ENCODE peak calls at places on chromosomes 2 and 18, in eight cellular contexts. S is uterus, O is stomach, H is endothelial cell of umbilical vein, U is suprapubic skin, A is right lobe of liver, B is prostate gland, G is thyroid gland. X is an unnamed sample. For H3K27me3, the result is how much of the 10 kb centered on the place peaks cover.

GRCh38 chr18:64165906-64166305 is 17.0 kb upstream of the LINC00305 start:
- DNase-seq in S (no peak), O (no peak), H (no peak), U (no peak), A (no peak), B (no peak), G (no peak), X (no peak)

GRCh38 chr2:227404575-227404974 is 16.8 kb upstream of the SCYGR1 start:
- DNase-seq in S (no peak), O (no peak), H (no peak), U (no peak), A (no peak), B (no peak), G (no peak), X (no peak)

GRCh38 chr2:223865124-223865523 is 27.7 kb upstream of the AP1S3 start:
- DNase-seq in S (no peak), O (no peak), H (no peak), U (no peak), A (no peak), B (no peak), G (no peak), X (no peak)

GRCh38 chr2:148586528-148587128 is 57.9 kb upstream of the EPC2 start:
- DNase-seq in S (no peak), O (no peak), H (no peak), U (no peak), A (no peak), B (no peak), G (no peak), X (no peak)

GRCh38 chr2:213500881-213501280 is 216.6 kb downstream of the SPAG16 start:
- DNase-seq in S (no peak), O (no peak), H (no peak), U (no peak), A (no peak), B (no peak), G (no peak), X (no peak)

GRCh38 chr2:190636362-190636761 is 12.5 kb upstream of the NAB1 start:
- DNase-seq in S (no peak), O (no peak), H (peak), U (no peak), A (no peak), B (no peak), G (no peak), X (no peak)

GRCh38 chr18:8416212-8417019 is 192.8 kb upstream of the RAB12 start:
- DNase-seq in S (no peak), O (no peak), H (no peak), U (no peak), A (no peak), B (no peak), G (no peak), X (no peak)

GRCh38 chr2:46861916-46862315 is 53.7 kb downstream of the MCFD2 start:
- DNase-seq in S (no peak), O (no peak), H (no peak), U (no peak), A (no peak), B (no peak), G (no peak), X (no peak)

GRCh38 chr2:62685986-62686625 is 19.4 kb upstream of the EHBP1 start:
- DNase-seq in S (no peak), O (no peak), H (no peak), U (no peak), A (no peak), B (no peak), G (no peak), X (no peak)

GRCh38 chr18:7824970-7825369 is 257.9 kb downstream of the PTPRM start:
- DNase-seq in S (no peak), O (no peak), H (peak), U (no peak), A (peak), B (no peak), G (peak), X (no peak)

GRCh38 chr2:98550165-98550564 is 58.1 kb downstream of the COA5 start:
- DNase-seq in S (no peak), O (no peak), H (no peak), U (no peak), A (no peak), B (no peak), G (no peak), X (no peak)

GRCh38 chr18:79573921-79574491 is 105.6 kb upstream of the CTDP1 start:
- DNase-seq in S (peak), O (no peak), H (no peak), U (peak), A (peak), B (no peak), G (no peak), X (no peak)

GRCh38 chr2:64440831-64441230 is 13.1 kb upstream of the LGALSL start:
- DNase-seq in S (no peak), O (no peak), H (no peak), U (no peak), A (no peak), B (no peak), G (no peak), X (no peak)

GRCh38 chr2:159227467-159227866 is 59.0 kb downstream of the WDSUB1 start:
- DNase-seq in S (no peak), O (no peak), H (no peak), U (no peak), A (no peak), B (no peak), G (no peak), X (no peak)

GRCh38 chr2:17762457-17762856 is 8.5 kb downstream of the GEN1 start:
- DNase-seq in S (no peak), O (no peak), H (no peak), U (no peak), A (no peak), B (no peak), G (no peak), X (no peak)

GRCh38 chr2:206031950-206032567 is 53.9 kb downstream of the INO80D start:
- DNase-seq in S (no peak), O (no peak), H (no peak), U (no peak), A (peak), B (no peak), G (no peak), X (no peak)

GRCh38 chr2:147076634-147077033 is 768.2 kb upstream of the ACVR2A start:
- DNase-seq in S (no peak), O (no peak), H (no peak), U (no peak), A (no peak), B (no peak), G (no peak), X (no peak)

GRCh38 chr2:24231461-24231881 is 56.6 kb downstream of the FAM228A start:
- DNase-seq in S (no peak), O (no peak), H (no peak), U (no peak), A (no peak), B (no peak), G (no peak), X (no peak)

GRCh38 chr18:52343138-52343537 is 3.1 kb downstream of the DCC start:
- DNase-seq in S (no peak), O (no peak), H (no peak), U (no peak), A (no peak), B (no peak), G (no peak), X (no peak)

GRCh38 chr2:181955010-181955409 is 30.6 kb upstream of the PPP1R1C start:
- DNase-seq in S (no peak), O (no peak), H (peak), U (no peak), A (no peak), B (no peak), G (no peak), X (no peak)

GRCh38 chr2:199979841-199980628 is 24.7 kb downstream of the MAIP1 start:
- DNase-seq in S (peak), O (peak), H (peak), U (peak), A (peak), B (peak), G (peak), X (peak)

GRCh38 chr2:166560022-166560421 is 66.0 kb upstream of the SCN7A start:
- DNase-seq in S (no peak), O (no peak), H (no peak), U (no peak), A (no peak), B (no peak), G (no peak), X (no peak)

GRCh38 chr2:9167718-9168657 is 38.6 kb upstream of the ASAP2 start:
- DNase-seq in S (no peak), O (peak), H (no peak), U (no peak), A (peak), B (no peak), G (peak), X (no peak)

GRCh38 chr18:61129001-61129400 is 204.2 kb upstream of the CDH20 start:
- DNase-seq in S (no peak), O (no peak), H (no peak), U (no peak), A (no peak), B (no peak), G (no peak), X (no peak)

DNA sequence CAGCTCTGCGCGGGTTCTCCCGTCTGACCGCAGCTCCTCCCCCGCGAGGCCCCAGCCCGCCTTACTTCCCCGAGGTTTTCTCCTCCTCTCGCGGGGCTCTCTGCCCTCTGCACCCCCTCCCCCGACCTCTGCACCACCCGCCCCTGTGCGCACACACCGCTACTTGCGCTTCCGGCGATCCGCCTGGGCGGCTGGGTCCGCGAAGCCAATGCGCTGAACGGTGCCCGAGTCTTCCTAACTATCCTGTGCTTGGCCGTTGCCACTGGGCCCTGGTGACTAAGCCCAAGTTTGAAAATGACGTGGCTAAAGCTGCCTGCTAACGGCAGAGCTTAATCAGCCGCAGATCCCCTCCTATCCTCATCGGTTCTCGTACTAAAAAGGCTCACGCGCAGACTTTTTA is 6.2 kb downstream of the ONECUT2 start:
- DNase-seq in S (no peak), O (no peak), H (no peak), U (no peak), A (peak), B (no peak), G (no peak), X (no peak)
- H3K27me3 ChIP-seq in S (half or more), O (half or more), H (half or more), U (half or more), A (under half), B (half or more), G (under half), X (under half)

GRCh38 chr2:105330681-105331375 is 1.3 kb upstream of the TGFBRAP1 start:
- DNase-seq in S (no peak), O (no peak), H (no peak), U (no peak), A (no peak), B (no peak), G (no peak), X (no peak)
- H3K4me3 ChIP-seq in S (no peak), O (no peak), H (no peak), U (peak), A (peak), B (no peak), G (no peak), X (no peak)

GRCh38 chr2:25951071-25951547 is 31.2 kb downstream of the KIF3C start:
- DNase-seq in S (peak), O (peak), H (peak), U (peak), A (peak), B (peak), G (peak), X (peak)
- TF ChIP-seq POLR2A in S (no peak), O (no peak), H (no peak), U (no peak), A (no peak), B (no peak), G (no peak), X (no peak)

GRCh38 chr2:134718095-134718955 is 475 bp downstream of the TMEM163 start:
- DNase-seq in S (no peak), O (peak), H (peak), U (no peak), A (peak), B (no peak), G (peak), X (peak)
- H3K27me3 ChIP-seq in S (under half), O (half or more), H (half or more), U (half or more), A (under half), B (under half), G (under half), X (under half)

GRCh38 chr2:26401739-26402541 is at the start of gene DRC1:
- DNase-seq in S (peak), O (peak), H (peak), U (no peak), A (peak), B (no peak), G (peak), X (peak)
- H3K4me3 ChIP-seq in S (no peak), O (peak), H (no peak), U (peak), A (no peak), B (peak), G (no peak), X (no peak)

GRCh38 chr2:187169108-187169713 is 278.8 kb downstream of the CALCRL start:
- DNase-seq in S (no peak), O (no peak), H (peak), U (no peak), A (no peak), B (no peak), G (no peak), X (no peak)
- TF ChIP-seq POLR2A in S (no peak), O (no peak), H (no peak), U (no peak), A (no peak), B (no peak), G (no peak), X (no peak)

GRCh38 chr2:60550151-60550983 is 3.1 kb downstream of the BCL11A start:
- DNase-seq in S (peak), O (peak), H (peak), U (peak), A (peak), B (peak), G (peak), X (peak)

GRCh38 chr2:60552096-60552850 is 1.2 kb downstream of the BCL11A start:
- DNase-seq in S (no peak), O (no peak), H (peak), U (no peak), A (no peak), B (no peak), G (peak), X (peak)

GRCh38 chr2:60550984-60551240 is 2.5 kb downstream of the BCL11A start:
- DNase-seq in S (no peak), O (no peak), H (no peak), U (no peak), A (no peak), B (no peak), G (no peak), X (no peak)

GRCh38 chr2:60552851-60553495 is 481 bp downstream of the BCL11A start:
- DNase-seq in S (no peak), O (no peak), H (no peak), U (no peak), A (no peak), B (no peak), G (no peak), X (no peak)

DNA sequence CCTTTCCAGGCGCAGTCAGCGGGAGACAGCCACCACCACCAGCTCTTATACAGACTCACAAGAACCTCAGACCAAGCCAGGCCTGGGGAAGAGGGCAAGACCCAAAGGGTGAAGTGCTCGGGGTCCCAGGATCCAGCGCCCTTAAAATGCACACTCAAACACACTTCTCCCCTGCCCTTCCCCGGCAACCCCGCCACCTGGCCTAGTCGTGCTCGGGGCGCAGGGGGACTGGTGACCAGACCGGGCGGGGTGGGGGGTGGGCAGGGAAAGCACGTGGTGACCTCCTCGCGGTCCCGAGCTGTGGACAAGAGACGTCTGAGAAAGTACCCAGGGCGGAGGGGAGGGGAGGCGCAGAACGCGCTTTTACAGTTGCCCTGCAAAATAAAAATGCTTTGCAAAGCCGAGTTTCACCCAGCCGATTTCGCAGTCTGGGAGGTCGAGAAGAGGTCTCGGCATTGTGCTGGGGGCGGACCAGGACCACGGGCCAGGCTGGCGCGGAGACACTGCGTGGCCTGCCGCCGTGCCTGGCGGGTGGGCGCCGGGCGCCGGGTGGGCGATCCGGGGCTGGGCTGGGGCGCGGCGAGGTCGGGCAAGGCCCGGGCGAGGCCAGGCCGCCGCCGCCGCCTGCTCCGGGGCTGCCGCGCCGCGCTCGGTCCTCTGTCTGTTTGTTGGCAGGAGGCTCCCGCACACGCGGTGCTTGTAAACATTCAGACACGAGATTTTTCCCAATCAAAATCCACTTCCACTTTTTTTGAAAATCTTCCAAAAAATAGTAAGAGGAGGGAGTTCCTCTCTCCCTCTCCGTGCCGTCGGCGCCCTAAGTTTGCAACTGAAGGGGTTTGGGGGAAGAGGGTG is 2.0 kb downstream of the BCL11A start:
- DNase-seq in S (no peak), O (peak), H (no peak), U (peak), A (peak), B (peak), G (peak), X (peak)
- H3K27me3 ChIP-seq in S (half or more), O (half or more), H (half or more), U (half or more), A (under half), B (under half), G (under half), X (under half)

DNA sequence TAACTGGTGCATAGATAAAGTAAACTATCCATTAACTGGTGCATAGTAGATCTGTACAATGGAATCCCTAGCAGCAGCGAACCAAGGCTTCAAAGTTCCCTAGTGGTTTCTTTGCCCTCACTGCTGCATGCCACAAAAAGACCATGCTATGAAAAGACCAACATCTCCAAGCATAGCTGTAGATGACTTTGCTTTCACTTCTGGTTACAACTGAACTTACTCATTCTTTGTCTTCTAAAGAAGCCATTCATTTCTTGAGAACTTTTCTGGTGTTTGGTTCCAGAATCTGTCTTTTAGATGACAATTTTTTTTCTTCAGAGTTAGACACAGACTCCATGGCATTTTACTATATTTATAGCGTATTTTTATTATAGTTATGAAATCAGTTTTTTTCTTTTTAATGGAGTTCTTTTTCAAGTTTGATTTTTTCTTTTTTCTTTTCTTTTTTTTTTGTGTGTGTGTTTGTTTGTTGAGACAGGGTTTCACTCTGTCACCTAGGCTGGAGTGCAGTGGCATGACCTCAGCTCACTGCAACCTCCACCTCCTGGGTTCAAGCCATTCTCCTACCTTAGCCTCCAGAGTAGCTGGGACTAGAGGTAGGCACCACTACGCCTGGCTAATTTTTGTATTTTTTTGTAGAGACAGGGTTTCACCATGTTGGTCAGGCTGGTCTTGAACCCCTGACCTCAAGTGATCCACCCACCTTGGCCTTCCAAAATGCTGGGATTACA is 63.6 kb downstream of the SLC35F5 start:
- DNase-seq in S (no peak), O (no peak), H (no peak), U (no peak), A (no peak), B (no peak), G (no peak), X (no peak)
- H3K4me3 ChIP-seq in S (no peak), O (no peak), H (no peak), U (no peak), A (no peak), B (no peak), G (no peak), X (no peak)

X was measured in body of pancreas.